ENCODE peak calls at places on chromosomes 13 and 19, in five cellular contexts. R is A549, C is HepG2, X is K562, T is GM12878. O is an unnamed sample.

GRCh38 chr13:113421673-113422270 is 31.5 kb downstream of the ADPRHL1 start:
- DNase-seq in R (no peak), C (no peak), X (no peak), T (no peak), O (no peak)

GRCh38 chr13:35157143-35157755 is 215.2 kb downstream of the NBEA start:
- DNase-seq in R (peak), C (peak), X (peak), T (peak), O (no peak)

GRCh38 chr13:78137404-78138142 is 218.9 kb upstream of the EDNRB start:
- DNase-seq in R (peak), C (peak), X (peak), T (peak), O (peak)

GRCh38 chr13:75296651-75297050 is 185.3 kb downstream of the TBC1D4 start:
- DNase-seq in R (no peak), C (no peak), X (no peak), T (no peak), O (no peak)

GRCh38 chr13:33206425-33206824 is 79.1 kb downstream of the STARD13 start:
- DNase-seq in R (no peak), C (no peak), X (no peak), T (no peak), O (no peak)

GRCh38 chr13:101450749-101451130 is 1.7 kb upstream of the ITGBL1 start:
- DNase-seq in R (no peak), C (no peak), X (no peak), T (no peak), O (no peak)

GRCh38 chr19:50556236-50557008 is 11.8 kb downstream of the LRRC4B start:
- DNase-seq in R (peak), C (peak), X (peak), T (peak), O (peak)

GRCh38 chr19:35462476-35462953 is 14.5 kb downstream of the FFAR2 start:
- DNase-seq in R (no peak), C (no peak), X (no peak), T (peak), O (no peak)

GRCh38 chr19:35792312-35792711 is 16.9 kb downstream of the ARHGAP33 start:
- DNase-seq in R (no peak), C (no peak), X (no peak), T (no peak), O (no peak)

GRCh38 chr13:48304132-48304876 is 753 bp downstream of the RB1 start:
- DNase-seq in R (peak), C (peak), X (peak), T (peak), O (no peak)
- TF ChIP-seq KDM1A in R (no peak), C (no peak), X (no peak), T (no peak), O (no peak)

GRCh38 chr13:41056996-41057711 is 4.2 kb upstream of the WBP4 start:
- DNase-seq in R (no peak), C (peak), X (no peak), T (no peak), O (no peak)
- TF ChIP-seq KDM1A in R (no peak), C (no peak), X (no peak), T (no peak), O (no peak)

GRCh38 chr19:39138221-39139211 is 12.9 kb downstream of the PAK4 start:
- DNase-seq in R (no peak), C (no peak), X (no peak), T (no peak), O (no peak)
- TF ChIP-seq KDM1A in R (no peak), C (no peak), X (no peak), T (no peak), O (no peak)

GRCh38 chr19:46958542-46958941 is 61.1 kb upstream of the NPAS1 start:
- DNase-seq in R (no peak), C (peak), X (no peak), T (no peak), O (no peak)
- TF ChIP-seq KDM1A in R (no peak), C (no peak), X (no peak), T (no peak), O (no peak)

GRCh38 chr19:16369664-16370576 is 45.3 kb downstream of the KLF2 start:
- DNase-seq in R (no peak), C (no peak), X (no peak), T (no peak), O (no peak)
- TF ChIP-seq KDM1A in R (no peak), C (no peak), X (no peak), T (no peak), O (no peak)

DNA sequence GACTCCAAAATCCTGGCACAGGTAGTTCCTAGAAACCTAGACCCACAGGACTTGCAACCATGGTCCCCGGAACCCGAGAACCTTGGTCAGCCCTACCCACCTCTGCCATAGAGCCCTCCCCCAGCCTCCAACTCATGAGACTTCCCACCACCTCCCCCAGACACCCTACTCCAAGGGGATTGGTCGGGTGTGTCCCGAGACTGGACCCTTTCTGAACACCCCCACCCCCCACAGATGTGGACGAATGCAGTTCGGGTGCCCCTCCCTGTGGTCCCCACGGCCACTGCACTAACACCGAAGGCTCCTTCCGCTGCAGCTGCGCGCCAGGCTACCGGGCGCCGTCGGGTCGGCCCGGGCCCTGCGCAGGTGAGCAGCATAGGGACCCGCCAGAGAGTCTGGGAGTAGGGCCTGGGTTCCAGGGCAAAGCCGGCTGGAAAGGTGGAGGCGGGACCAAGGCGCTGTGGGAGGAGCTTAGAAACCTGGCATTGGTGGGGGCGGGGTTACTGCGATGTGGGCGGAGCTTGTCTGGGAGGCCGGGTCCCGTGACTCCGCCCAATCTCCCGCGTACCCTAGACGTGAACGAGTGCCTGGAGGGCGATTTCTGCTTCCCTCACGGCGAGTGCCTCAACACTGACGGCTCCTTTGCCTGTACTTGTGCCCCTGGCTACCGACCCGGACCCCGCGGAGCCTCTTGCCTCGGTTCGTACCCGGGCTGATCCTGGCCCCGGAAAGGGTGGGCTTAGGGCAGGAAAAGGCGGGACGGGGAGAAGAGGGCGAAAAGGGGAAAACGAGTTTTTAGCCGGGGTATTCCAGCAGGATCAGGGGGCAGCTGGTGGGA is 11.9 kb downstream of the LTBP4 start:
- DNase-seq in R (peak), C (no peak), X (peak), T (no peak), O (no peak)
- TF ChIP-seq KDM1A in R (no peak), C (no peak), X (no peak), T (no peak), O (no peak)

GRCh38 chr13:83019986-83020385 is 862.3 kb downstream of the SLITRK1 start:
- DNase-seq in R (no peak), C (no peak), X (no peak), T (no peak), O (no peak)
- TF ChIP-seq KDM1A in R (no peak), C (no peak), X (no peak), T (no peak), O (no peak)

GRCh38 chr13:73816702-73817101 is 317.5 kb downstream of the KLF12 start:
- DNase-seq in R (no peak), C (no peak), X (no peak), T (no peak), O (no peak)
- TF ChIP-seq KDM1A in R (no peak), C (no peak), X (no peak), T (no peak), O (no peak)